ENCODE peak calls at places on chromosomes 4 and X, in four cellular contexts. C is endodermal cell, B is Peyer's patch, K is bronchial epithelial cell. T is an unnamed sample.

GRCh38 chr4:126479709-126480108 is 1153.0 kb upstream of the INTU start:
- DNase-seq in K (no peak), B (no peak), C (peak; percentile 75), T (no peak)

GRCh38 chr4:53653484-53654053 is 62.3 kb upstream of the LNX1 start:
- DNase-seq in K (no peak), C (no peak), B (peak; percentile 53), T (peak; percentile 41)

GRCh38 chrX:101682723-101683122 is 23.1 kb upstream of the ARMCX2 start:
- DNase-seq in B (no peak), C (no peak), K (no peak), T (no peak)

GRCh38 chr4:138449938-138450337 is 207.8 kb upstream of the SLC7A11 start:
- DNase-seq in C (no peak), B (no peak), K (no peak), T (no peak)

GRCh38 chrX:95290455-95290854 is 1394.2 kb upstream of the DIAPH2 start:
- DNase-seq in C (peak; percentile 62), K (peak; percentile 13), B (no peak), T (no peak)

GRCh38 chr4:73867783-73868182 is 1.4 kb upstream of the CXCL1 start:
- DNase-seq in B (peak; percentile 65), C (peak; percentile 53), K (peak; percentile 92), T (no peak)

GRCh38 chrX:38929966-38930421 is 128.7 kb downstream of the MID1IP1 start:
- DNase-seq in C (no peak), B (no peak), K (peak; percentile 60), T (peak; percentile 5)

GRCh38 chr4:48639816-48640215 is 140.3 kb downstream of the FRYL start:
- DNase-seq in C (no peak), B (no peak), K (no peak), T (no peak)

GRCh38 chrX:24759786-24760185 is 66.1 kb downstream of the POLA1 start:
- DNase-seq in K (no peak), B (no peak), C (no peak), T (no peak)

GRCh38 chrX:145751943-145752342 is 65.7 kb upstream of the SLITRK2 start:
- DNase-seq in C (no peak), B (no peak), K (no peak), T (no peak)

GRCh38 chr4:108144451-108144850 is 24.3 kb downstream of the LEF1 start:
- DNase-seq in C (no peak), K (no peak), B (no peak), T (no peak)

GRCh38 chrX:12970691-12971202 is 4.2 kb upstream of the TMSB4X start:
- DNase-seq in C (peak; percentile 80), K (no peak), B (peak; percentile 76), T (peak; percentile 22)

GRCh38 chr4:8643441-8643840 is 50.9 kb downstream of the CPZ start:
- DNase-seq in C (no peak), K (no peak), B (peak; percentile 18), T (no peak)

GRCh38 chr4:107077192-107077591 is 41.1 kb upstream of the DKK2 start:
- DNase-seq in B (no peak), K (no peak), C (no peak), T (no peak)

GRCh38 chr4:4488405-4489404 is 53.1 kb downstream of the STX18 start:
- DNase-seq in B (peak; percentile 91), C (peak; percentile 87), K (peak; percentile 74), T (peak; percentile 71)

GRCh38 chrX:56000729-56001128 is 231.4 kb upstream of the KLF8 start:
- DNase-seq in K (no peak), C (no peak), B (no peak), T (no peak)

GRCh38 chr4:146639414-146639814 is 721 bp downstream of the POU4F2 start:
- DNase-seq in K (no peak), C (no peak), B (no peak), T (no peak)

GRCh38 chrX:130539721-130540321 is 138.0 kb downstream of the RBMX2 start:
- DNase-seq in K (peak; percentile 33), B (peak; percentile 69), C (peak; percentile 72), T (peak; percentile 68)

GRCh38 chrX:78104447-78105176 is 564 bp downstream of the PGK1 start:
- DNase-seq in K (peak; percentile 45), B (peak; percentile 80), C (peak; percentile 49), T (peak; percentile 60)

GRCh38 chr4:79042079-79042674 is 102.9 kb upstream of the PAQR3 start:
- DNase-seq in C (no peak), B (no peak), K (peak; percentile 41), T (peak; percentile 72)

GRCh38 chrX:153919281-153919680 is 6.8 kb downstream of the ARHGAP4 start:
- DNase-seq in K (no peak), C (no peak), B (no peak), T (no peak)

GRCh38 chrX:124940536-124940935 is 379.1 kb upstream of the TEX13C start:
- DNase-seq in K (no peak), B (no peak), C (no peak), T (no peak)

GRCh38 chr4:577499-578450 is 1.7 kb upstream of the TMEM271 start:
- DNase-seq in B (no peak), K (peak; percentile 29), C (peak; percentile 88), T (no peak)

GRCh38 chr4:77065382-77065781 is 10.4 kb downstream of the CCNI start:
- DNase-seq in C (no peak), K (no peak), B (no peak), T (no peak)
- H3K36me3 ChIP-seq in C (peaks cover 75% of the 10 kb centered on the region), K (peaks cover 12% of the 10 kb centered on the region), B (no peaks in the 10 kb centered on the region), T (peaks cover 35% of the 10 kb centered on the region)

GRCh38 chr4:88613417-88613875 is 21.2 kb downstream of the HERC3 start:
- DNase-seq in C (no peak), K (peak; percentile 55), B (no peak), T (no peak)
- H3K4me3 ChIP-seq in C (no peak overlapping the region), K (no peak overlapping the region), B (no peak overlapping the region), T (no peak overlapping the region)

DNA sequence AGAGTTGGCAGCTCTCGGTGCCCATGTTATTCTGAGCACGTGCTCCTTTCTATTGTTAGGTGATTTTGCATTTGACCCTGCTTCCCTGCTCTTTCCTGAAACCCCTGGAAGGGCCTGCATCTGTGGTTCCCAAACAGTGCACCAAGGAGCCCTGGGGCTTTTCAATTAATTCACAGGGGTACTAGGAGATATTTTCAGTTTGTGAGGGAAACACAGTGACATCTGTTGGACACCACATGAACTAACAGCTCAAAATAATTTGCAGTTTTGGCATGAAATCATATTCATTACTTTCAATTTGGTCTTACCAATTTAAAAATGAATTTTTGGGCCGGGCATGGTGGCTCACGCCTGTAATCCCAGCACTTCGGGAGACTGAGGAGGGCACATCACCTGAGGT is 156.6 kb downstream of the GATB start:
- DNase-seq in K (peak; percentile 19), C (no peak), B (no peak), T (no peak)
- TF ChIP-seq CTCF in K (peak; percentile 33), C (peak; percentile 68), B (peak; percentile 38), T (peak; percentile 53)

DNA sequence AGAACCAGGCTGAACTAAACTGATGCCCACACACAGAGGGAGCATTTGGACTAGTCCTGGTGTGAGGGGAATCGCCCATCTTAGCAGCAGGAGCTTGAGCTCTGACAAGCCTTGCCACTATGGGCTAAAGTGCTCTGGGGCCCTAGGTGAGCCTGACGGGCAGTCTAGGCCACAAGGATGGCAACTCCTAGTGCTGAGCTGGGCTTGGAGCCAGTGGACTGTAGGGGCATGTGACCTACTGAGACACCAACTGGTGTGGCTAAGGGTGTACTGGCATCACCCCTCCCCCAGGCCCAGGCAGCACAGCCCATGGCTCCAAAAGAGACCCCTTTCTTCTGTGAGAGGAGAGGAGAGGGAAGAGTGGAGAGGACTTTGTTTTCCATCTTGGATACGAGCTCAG is 14.5 kb downstream of the CENPU start:
- DNase-seq in B (no peak), C (no peak), K (no peak), T (no peak)
- H3K36me3 ChIP-seq in B (no peaks in the 10 kb centered on the region), C (peaks cover 74% of the 10 kb centered on the region), K (peaks cover 1% of the 10 kb centered on the region), T (peaks cover 4% of the 10 kb centered on the region)

GRCh38 chr4:112153222-112153791 is 8.1 kb downstream of the FAM241A start:
- DNase-seq in B (no peak), K (no peak), C (no peak), T (no peak)
- H3K4me3 ChIP-seq in B (no peak overlapping the region), K (no peak overlapping the region), C (no peak overlapping the region), T (no peak overlapping the region)

DNA sequence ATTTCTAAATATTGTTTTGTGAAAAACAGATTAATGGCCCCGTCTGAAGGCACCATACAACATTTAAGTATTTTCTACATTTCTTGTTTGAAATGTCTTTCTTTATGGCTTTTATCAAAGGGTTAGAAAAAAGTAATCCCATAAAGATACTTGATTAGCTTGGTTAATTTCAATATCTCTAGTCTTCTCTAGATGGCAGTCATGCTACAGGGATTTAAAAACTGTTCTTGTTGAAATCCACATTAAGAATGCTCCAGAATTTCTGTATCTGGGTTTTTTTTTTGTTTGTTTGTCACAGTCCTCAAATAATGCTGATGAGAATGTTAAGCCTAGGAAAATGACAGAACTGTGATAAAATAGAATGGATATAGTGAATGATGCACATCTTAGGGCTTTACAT is 109.0 kb upstream of the AADAT start:
- DNase-seq in C (no peak), B (no peak), K (peak; percentile 46), T (no peak)
- TF ChIP-seq CTCF in C (peak; percentile 64), B (no peak), K (peak; percentile 18), T (no peak)

GRCh38 chrX:104187931-104188330 is 21.7 kb downstream of the FAM199X start:
- DNase-seq in K (no peak), B (no peak), C (no peak), T (no peak)
- H3K36me3 ChIP-seq in K (no peaks in the 10 kb centered on the region), B (no peaks in the 10 kb centered on the region), C (peaks cover 51% of the 10 kb centered on the region), T (peaks cover 67% of the 10 kb centered on the region)

GRCh38 chrX:150896632-150897031 is 1.8 kb downstream of the CD99L2 start:
- DNase-seq in B (no peak), C (no peak), K (no peak), T (no peak)

GRCh38 chrX:150897371-150898319 is 823 bp downstream of the CD99L2 start:
- DNase-seq in C (peak; percentile 74), B (peak; percentile 71), K (no peak), T (no peak)

GRCh38 chrX:150902434-150903109 is 4.1 kb upstream of the CD99L2 start:
- DNase-seq in K (no peak), B (no peak), C (peak; percentile 98), T (no peak)

GRCh38 chrX:150898343-150899190 is at the start of gene CD99L2:
- DNase-seq in C (peak; percentile 97), B (peak; percentile 95), K (peak; percentile 63), T (peak; percentile 89)

GRCh38 chrX:150899191-150899757 is 806 bp upstream of the CD99L2 start:
- DNase-seq in B (peak; percentile 76), K (peak; percentile 8), C (peak; percentile 73), T (peak; percentile 19)
- H3K4me3 ChIP-seq in B (peak overlapping the region; percentile 55), K (peak overlapping the region; percentile 69), C (peak overlapping the region; percentile 82), T (peak overlapping the region; percentile 77)

GRCh38 chr4:162499478-162499877 is 335.7 kb upstream of the FSTL5 start:
- DNase-seq in C (no peak), K (peak; percentile 7), B (no peak), T (peak; percentile 2)
- TF ChIP-seq CTCF in C (peak; percentile 65), K (peak; percentile 11), B (no peak), T (peak; percentile 32)

T was measured in cardiac muscle cell.